ENCODE peak calls at places on chromosomes 1 and 21, in ten cellular contexts. H is stomach, B is sigmoid colon, Y is IMR-90, S is uterus, C is testis, F is A549, D is body of pancreas, K is NB4, I is endothelial cell of umbilical vein. E is an unnamed sample.

GRCh38 chr1:165773324-165773965 is 4.8 kb upstream of the TMCO1 start:
- DNase-seq in K (no peak), D (no peak), Y (peak), H (no peak), F (no peak), B (no peak), I (peak), C (no peak), S (no peak), E (no peak)

GRCh38 chr1:201275266-201275666 is 8.0 kb upstream of the PKP1 start:
- DNase-seq in F (peak), S (no peak), I (no peak), H (peak), K (no peak), Y (peak), B (no peak), C (no peak), D (no peak), E (peak)

GRCh38 chr1:176894450-176894849 is 270.1 kb downstream of the ASTN1 start:
- DNase-seq in S (no peak), F (no peak), C (no peak), D (no peak), I (no peak), Y (no peak), H (no peak), K (no peak), B (no peak), E (peak)

GRCh38 chr1:54052470-54052933 is 502 bp downstream of the TMEM59 start:
- DNase-seq in S (peak), H (peak), C (peak), B (no peak), D (peak), K (peak), I (peak), Y (peak), F (peak), E (no peak)

GRCh38 chr21:34967509-34968289 is 81.4 kb downstream of the RUNX1 start:
- DNase-seq in Y (peak), K (peak), F (peak), H (no peak), I (no peak), S (no peak), B (no peak), D (no peak), C (no peak), E (no peak)

GRCh38 chr1:25559031-25559430 is 15.6 kb downstream of the LDLRAP1 start:
- DNase-seq in H (no peak), Y (no peak), B (no peak), D (no peak), S (no peak), I (peak), C (no peak), F (no peak), K (no peak), E (no peak)

GRCh38 chr21:33121715-33122475 is 52.0 kb downstream of the OLIG1 start:
- DNase-seq in Y (peak), C (peak), F (no peak), B (no peak), K (peak), I (peak), H (no peak), S (no peak), D (no peak), E (no peak)

GRCh38 chr1:3669971-3670431 is 17.7 kb downstream of the TP73 start:
- DNase-seq in B (no peak), C (no peak), K (no peak), Y (no peak), D (no peak), S (no peak), F (no peak), I (no peak), H (no peak), E (peak)

GRCh38 chr1:165134431-165134830 is 222.1 kb downstream of the LMX1A start:
- DNase-seq in K (no peak), D (no peak), I (no peak), H (no peak), F (no peak), B (no peak), S (no peak), Y (no peak), C (no peak), E (no peak)

GRCh38 chr1:118862755-118863154 is 125.4 kb downstream of the TBX15 start:
- DNase-seq in C (no peak), B (no peak), K (no peak), F (no peak), D (no peak), I (no peak), H (no peak), S (no peak), Y (no peak), E (no peak)

GRCh38 chr1:164637461-164638375 is 78.7 kb downstream of the PBX1 start:
- DNase-seq in I (no peak), K (no peak), F (peak), D (peak), B (peak), H (peak), Y (peak), S (peak), C (no peak), E (no peak)

GRCh38 chr1:55276671-55277376 is 61.7 kb upstream of the USP24 start:
- DNase-seq in C (no peak), S (no peak), D (no peak), H (no peak), B (no peak), I (no peak), K (no peak), Y (no peak), F (no peak), E (no peak)

GRCh38 chr21:29991624-29992023 is 51.8 kb upstream of the GRIK1 start:
- DNase-seq in Y (no peak), I (no peak), D (no peak), C (no peak), H (no peak), K (no peak), B (no peak), F (no peak), S (no peak), E (no peak)

GRCh38 chr1:23577056-23577985 is 18.0 kb upstream of the ID3 start:
- DNase-seq in H (no peak), S (no peak), C (peak), Y (peak), I (peak), B (peak), F (no peak), D (no peak), K (no peak), E (no peak)

GRCh38 chr1:100234432-100234831 is 15.2 kb downstream of the DBT start:
- DNase-seq in H (no peak), C (no peak), D (no peak), Y (no peak), F (no peak), S (no peak), K (no peak), B (no peak), I (no peak), E (no peak)

GRCh38 chr1:170225735-170226524 is 80.2 kb downstream of the NTMT2 start:
- DNase-seq in B (no peak), Y (no peak), K (no peak), S (no peak), I (no peak), C (no peak), H (no peak), D (no peak), F (no peak), E (no peak)

GRCh38 chr1:56028244-56028643 is 551.1 kb downstream of the PLPP3 start:
- DNase-seq in Y (no peak), K (no peak), I (no peak), C (no peak), D (no peak), H (no peak), F (no peak), B (no peak), S (no peak), E (no peak)

GRCh38 chr1:43836267-43836951 is 97.2 kb upstream of the ARTN start:
- DNase-seq in H (peak), K (peak), C (no peak), B (peak), F (no peak), S (no peak), D (peak), I (no peak), Y (no peak), E (no peak)

GRCh38 chr1:2229032-2229920 is 1.2 kb downstream of the SKI start:
- DNase-seq in F (no peak), B (peak), Y (peak), I (peak), S (peak), K (peak), H (peak), D (peak), C (peak), E (no peak)
- TF ChIP-seq POLR2A in F (no peak), B (no peak), Y (no peak), I (no peak), S (no peak), K (no peak), H (no peak), D (peak), C (no peak), E (no peak)

GRCh38 chr1:116914667-116915066 is 5.0 kb downstream of the PTGFRN start:
- DNase-seq in S (no peak), K (no peak), B (no peak), F (no peak), Y (no peak), H (no peak), I (no peak), C (no peak), D (no peak), E (no peak)

GRCh38 chr1:116916002-116916401 is 6.3 kb downstream of the PTGFRN start:
- DNase-seq in S (no peak), D (no peak), H (no peak), K (no peak), F (no peak), C (no peak), Y (no peak), I (no peak), B (no peak), E (no peak)

GRCh38 chr1:116916533-116917460 is 7.1 kb downstream of the PTGFRN start:
- DNase-seq in F (no peak), S (no peak), H (no peak), B (peak), I (peak), Y (no peak), K (no peak), C (no peak), D (no peak), E (no peak)

GRCh38 chr1:116913941-116914340 is 4.2 kb downstream of the PTGFRN start:
- DNase-seq in K (no peak), S (no peak), I (no peak), B (no peak), F (no peak), C (no peak), D (no peak), H (no peak), Y (no peak), E (no peak)

GRCh38 chr1:116915182-116915611 is 5.5 kb downstream of the PTGFRN start:
- DNase-seq in I (no peak), H (peak), Y (no peak), F (no peak), B (peak), C (peak), S (peak), K (no peak), D (peak), E (no peak)
- H3K4me3 ChIP-seq in I (no peak), H (no peak), Y (no peak), F (no peak), B (peak), C (no peak), S (no peak), K (no peak), D (no peak), E (no peak)

GRCh38 chr1:68464891-68465290 is 15.1 kb upstream of the RPE65 start:
- DNase-seq in C (no peak), B (no peak), K (no peak), F (no peak), S (no peak), Y (no peak), H (no peak), D (no peak), I (no peak), E (no peak)

GRCh38 chr1:68473060-68473459 is 23.3 kb upstream of the RPE65 start:
- DNase-seq in H (no peak), C (no peak), K (no peak), D (no peak), S (no peak), F (no peak), I (no peak), Y (no peak), B (no peak), E (no peak)

GRCh38 chr1:68470388-68470970 is 20.7 kb upstream of the RPE65 start:
- DNase-seq in K (peak), H (no peak), S (no peak), C (no peak), B (no peak), D (no peak), Y (peak), F (no peak), I (peak), E (no peak)
- TF ChIP-seq CTCF in K (peak), H (no peak), S (peak), C (no peak), B (no peak), D (peak), Y (peak), F (peak), I (peak), E (no peak)

DNA sequence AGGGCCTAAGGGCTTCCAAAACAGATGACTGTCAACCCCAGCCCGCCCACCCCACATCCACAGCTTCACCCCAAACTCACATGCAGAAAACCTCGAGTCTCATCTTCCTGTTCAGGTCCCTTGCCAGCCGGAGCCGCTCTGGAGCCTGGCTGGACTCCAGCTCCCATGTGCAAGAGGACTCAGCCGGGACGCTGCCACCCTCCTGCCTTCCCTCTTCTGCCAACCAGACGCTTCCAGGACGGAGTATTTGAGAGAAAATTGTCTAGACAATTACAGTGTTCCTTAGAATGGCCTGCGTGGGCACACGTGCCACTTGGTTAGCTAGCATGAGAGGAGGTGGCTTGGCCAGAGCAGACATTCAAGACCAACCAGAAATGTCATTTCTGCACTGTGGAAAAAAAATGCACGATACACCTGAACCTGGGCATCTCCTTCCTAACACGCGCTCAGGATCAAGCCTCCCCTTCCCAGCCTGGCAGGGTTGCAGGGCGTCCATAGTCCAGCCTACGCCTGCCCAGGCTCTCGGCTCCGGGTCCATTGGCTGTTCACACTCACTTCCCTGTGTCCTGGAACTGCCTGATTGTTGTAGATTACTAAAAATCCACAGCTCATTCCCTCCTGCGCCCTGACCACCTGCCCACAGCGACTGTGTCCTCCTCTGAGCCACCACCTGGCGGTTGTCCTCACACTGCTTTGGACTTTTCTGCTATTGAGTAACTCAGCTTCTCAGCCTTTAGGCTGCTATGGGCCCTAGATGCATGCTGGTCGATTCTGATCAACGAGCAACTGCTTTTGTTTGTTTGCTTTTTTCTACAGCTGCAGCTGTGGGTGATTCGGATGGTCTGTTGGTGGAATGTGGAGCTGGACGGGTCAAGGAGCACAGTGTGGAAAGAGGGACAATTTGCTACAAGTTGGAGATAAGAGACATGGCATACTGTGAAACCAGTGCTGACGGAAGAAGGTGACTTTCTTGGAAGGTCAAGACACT is at the start of gene CLDN14:
- DNase-seq in F (no peak), B (no peak), Y (peak), D (peak), H (peak), K (no peak), I (no peak), S (no peak), C (peak), E (no peak)
- TF ChIP-seq POLR2A in F (no peak), B (no peak), Y (no peak), D (no peak), H (no peak), K (no peak), I (no peak), S (no peak), C (no peak), E (no peak)

GRCh38 chr1:210342986-210343780 is 14.5 kb downstream of the HHAT start:
- DNase-seq in B (no peak), Y (no peak), F (no peak), C (no peak), D (peak), S (no peak), K (peak), H (no peak), I (peak), E (peak)
- H3K4me3 ChIP-seq in B (peak), Y (peak), F (no peak), C (no peak), D (no peak), S (peak), K (peak), H (peak), I (peak), E (no peak)

GRCh38 chr1:50369830-50370229 is 53.4 kb downstream of the DMRTA2 start:
- DNase-seq in C (no peak), B (no peak), Y (no peak), D (no peak), S (no peak), H (no peak), K (peak), I (no peak), F (no peak), E (no peak)
- TF ChIP-seq CTCF in C (no peak), B (no peak), Y (peak), D (no peak), S (no peak), H (no peak), K (peak), I (no peak), F (peak), E (no peak)

GRCh38 chr21:46537026-46537425 is 67.9 kb downstream of the S100B start:
- DNase-seq in K (no peak), I (no peak), B (no peak), Y (no peak), S (no peak), D (no peak), H (no peak), F (no peak), C (no peak), E (no peak)

GRCh38 chr21:46540087-46540710 is 64.7 kb downstream of the S100B start:
- DNase-seq in Y (no peak), D (no peak), I (no peak), F (no peak), K (no peak), C (no peak), H (no peak), B (peak), S (no peak), E (peak)

GRCh38 chr21:46542588-46543092 is 62.2 kb downstream of the S100B start:
- DNase-seq in B (peak), K (no peak), Y (no peak), H (peak), S (no peak), I (no peak), D (no peak), F (no peak), C (no peak), E (peak)

GRCh38 chr21:46538262-46538661 is 66.6 kb downstream of the S100B start:
- DNase-seq in I (no peak), S (no peak), Y (no peak), D (no peak), H (no peak), B (peak), F (no peak), C (no peak), K (no peak), E (no peak)

GRCh38 chr21:46538851-46539666 is 65.8 kb downstream of the S100B start:
- DNase-seq in H (no peak), B (peak), K (no peak), Y (no peak), D (no peak), S (no peak), C (no peak), I (no peak), F (no peak), E (peak)
- TF ChIP-seq POLR2A in H (no peak), B (no peak), K (no peak), Y (no peak), D (no peak), S (no peak), C (no peak), I (no peak), F (no peak), E (no peak)

E was measured in lower leg skin.